ENCODE peak calls at places on chromosomes 4 and X, in nine cellular contexts. G is kidney epithelial cell, B is left lung, E is adrenal gland, D is fibroblast of mammary gland, O is upper lobe of left lung, I is HepG2, Z is choroid plexus epithelial cell, A is Peyer's patch. U is an unnamed sample.

GRCh38 chrX:126551725-126552312 is 795 bp downstream of the DCAF12L1 start:
- DNase-seq in G (no peak), D (no peak), I (no peak), Z (no peak), O (peak), B (no peak), A (no peak), E (no peak), U (no peak)

GRCh38 chrX:70129811-70130210 is 3.4 kb upstream of the IGBP1 start:
- DNase-seq in O (no peak), B (no peak), D (peak), E (no peak), Z (no peak), I (peak), A (no peak), G (no peak), U (peak)

GRCh38 chrX:3518870-3519269 is 172.4 kb upstream of the MXRA5 start:
- DNase-seq in D (peak), Z (peak), O (no peak), A (no peak), I (peak), E (peak), B (peak), G (no peak), U (peak)

GRCh38 chrX:66015152-66015827 is 24.6 kb downstream of the VSIG4 start:
- DNase-seq in E (no peak), A (no peak), G (no peak), D (no peak), I (no peak), O (no peak), B (peak), Z (no peak), U (no peak)

GRCh38 chr4:78788005-78788889 is 12.1 kb downstream of the BMP2K start:
- DNase-seq in A (no peak), B (no peak), E (no peak), G (no peak), I (no peak), Z (no peak), O (no peak), D (peak), U (no peak)

GRCh38 chr4:22410645-22411247 is 105.1 kb downstream of the ADGRA3 start:
- DNase-seq in G (no peak), E (no peak), B (no peak), Z (peak), O (no peak), I (peak), A (no peak), D (peak), U (peak)

GRCh38 chrX:131752493-131753198 is 208.8 kb downstream of the OR13H1 start:
- DNase-seq in G (no peak), Z (no peak), E (peak), D (peak), I (no peak), O (no peak), A (no peak), B (peak), U (no peak)

GRCh38 chr4:138741778-138742377 is 273.7 kb upstream of the NOCT start:
- DNase-seq in Z (no peak), G (no peak), D (no peak), E (no peak), B (no peak), I (no peak), A (no peak), O (no peak), U (no peak)

GRCh38 chr4:151276787-151277557 is at the start of gene PRSS48:
- DNase-seq in A (peak), Z (peak), D (peak), E (peak), B (peak), G (no peak), I (peak), O (no peak), U (peak)

GRCh38 chr4:61517144-61517543 is 317.0 kb downstream of the ADGRL3 start:
- DNase-seq in Z (no peak), O (peak), G (no peak), B (no peak), D (no peak), A (peak), E (no peak), I (peak), U (no peak)

GRCh38 chr4:155666701-155667537 is at the start of gene GUCY1A1:
- DNase-seq in Z (peak), I (no peak), E (peak), A (peak), G (no peak), D (no peak), O (peak), B (peak), U (no peak)

GRCh38 chr4:38764292-38764691 is 18.5 kb downstream of the TLR10 start:
- DNase-seq in Z (no peak), G (no peak), D (no peak), I (no peak), O (no peak), B (no peak), A (no peak), E (no peak), U (no peak)

GRCh38 chrX:34521563-34521962 is 135.5 kb downstream of the TMEM47 start:
- DNase-seq in Z (peak), E (no peak), D (peak), A (no peak), O (no peak), B (no peak), G (no peak), I (no peak), U (peak)

GRCh38 chr4:1398686-1399507 is 7.3 kb downstream of the NKX1-1 start:
- DNase-seq in E (no peak), A (no peak), Z (no peak), B (peak), O (peak), G (no peak), I (no peak), D (no peak), U (no peak)

GRCh38 chr4:147777456-147778091 is 45.7 kb downstream of the ARHGAP10 start:
- DNase-seq in Z (no peak), G (no peak), O (no peak), D (peak), I (no peak), B (no peak), A (no peak), E (no peak), U (peak)

GRCh38 chr4:185838104-185838452 is 26.1 kb upstream of the SORBS2 start:
- DNase-seq in G (no peak), B (no peak), I (no peak), Z (no peak), O (peak), D (no peak), A (no peak), E (no peak), U (no peak)
- H3K4me3 ChIP-seq in G (no peak), B (no peak), I (no peak), Z (no peak), O (no peak), D (no peak), A (no peak), E (no peak), U (no peak)

DNA sequence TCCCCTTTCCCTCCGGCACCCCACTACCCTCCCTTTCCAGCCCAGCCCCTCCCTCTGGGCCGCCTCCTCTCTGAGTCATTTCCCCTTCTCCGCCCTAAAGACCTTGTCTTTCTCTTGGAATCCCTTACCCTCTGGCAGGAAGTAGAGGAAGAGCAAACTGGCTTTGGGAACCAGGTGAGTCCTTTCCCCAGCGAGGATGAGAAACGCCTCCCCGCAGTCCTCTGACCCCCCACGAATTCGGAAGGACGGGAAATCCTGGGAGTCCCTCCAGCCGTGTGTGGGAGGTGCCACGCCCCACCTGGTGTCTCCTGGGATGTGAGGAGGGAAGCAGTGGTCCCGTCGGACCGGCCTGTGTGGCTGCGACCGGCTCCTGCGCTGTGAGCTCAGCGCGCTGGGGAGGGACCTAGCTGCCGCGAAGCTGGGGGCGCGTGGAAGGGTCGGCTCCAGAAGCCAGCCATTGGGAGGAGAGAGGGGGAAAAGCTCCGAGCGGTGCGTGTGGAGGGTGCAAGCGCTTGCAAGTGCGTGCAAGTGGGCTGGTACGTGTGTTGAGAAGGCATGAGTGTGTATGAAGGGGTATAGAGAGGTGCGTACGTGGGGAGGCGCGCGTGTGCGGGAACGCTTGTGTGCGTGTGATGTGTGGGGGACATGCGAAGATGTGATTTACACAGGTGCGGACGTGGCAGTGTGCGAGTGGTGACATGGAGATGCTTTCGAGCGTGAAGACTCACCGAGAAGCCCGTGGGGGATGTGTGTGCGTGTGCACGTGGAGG is 46.3 kb downstream of the TEX13B start:
- DNase-seq in B (no peak), E (peak), Z (peak), I (no peak), A (no peak), O (peak), G (no peak), D (peak), U (peak)
- H3K4me3 ChIP-seq in B (no peak), E (no peak), Z (peak), I (no peak), A (peak), O (no peak), G (peak), D (peak), U (peak)

DNA sequence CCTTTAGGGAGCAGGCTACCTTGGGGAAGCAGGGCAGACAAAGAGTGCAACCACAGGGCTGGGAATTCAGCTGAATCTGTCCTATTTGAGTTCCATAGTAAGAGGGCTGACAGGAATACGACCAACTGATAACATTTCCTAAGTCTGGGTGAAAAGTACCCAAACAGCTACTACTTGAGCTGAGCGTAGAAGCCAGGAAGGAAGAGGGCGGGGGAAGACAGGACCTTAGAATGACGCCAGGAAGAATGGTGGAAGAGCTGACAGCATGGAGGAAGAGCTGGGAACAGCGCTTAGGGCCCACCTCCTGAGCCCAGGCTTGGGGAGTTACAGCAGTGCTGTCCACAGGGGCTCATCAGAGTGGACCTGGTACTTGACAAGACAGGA is 14.4 kb downstream of the MECP2 start:
- DNase-seq in O (no peak), A (no peak), I (no peak), E (no peak), G (no peak), Z (no peak), D (no peak), B (no peak), U (no peak)
- H3K4me3 ChIP-seq in O (no peak), A (no peak), I (no peak), E (no peak), G (no peak), Z (no peak), D (no peak), B (no peak), U (no peak)

DNA sequence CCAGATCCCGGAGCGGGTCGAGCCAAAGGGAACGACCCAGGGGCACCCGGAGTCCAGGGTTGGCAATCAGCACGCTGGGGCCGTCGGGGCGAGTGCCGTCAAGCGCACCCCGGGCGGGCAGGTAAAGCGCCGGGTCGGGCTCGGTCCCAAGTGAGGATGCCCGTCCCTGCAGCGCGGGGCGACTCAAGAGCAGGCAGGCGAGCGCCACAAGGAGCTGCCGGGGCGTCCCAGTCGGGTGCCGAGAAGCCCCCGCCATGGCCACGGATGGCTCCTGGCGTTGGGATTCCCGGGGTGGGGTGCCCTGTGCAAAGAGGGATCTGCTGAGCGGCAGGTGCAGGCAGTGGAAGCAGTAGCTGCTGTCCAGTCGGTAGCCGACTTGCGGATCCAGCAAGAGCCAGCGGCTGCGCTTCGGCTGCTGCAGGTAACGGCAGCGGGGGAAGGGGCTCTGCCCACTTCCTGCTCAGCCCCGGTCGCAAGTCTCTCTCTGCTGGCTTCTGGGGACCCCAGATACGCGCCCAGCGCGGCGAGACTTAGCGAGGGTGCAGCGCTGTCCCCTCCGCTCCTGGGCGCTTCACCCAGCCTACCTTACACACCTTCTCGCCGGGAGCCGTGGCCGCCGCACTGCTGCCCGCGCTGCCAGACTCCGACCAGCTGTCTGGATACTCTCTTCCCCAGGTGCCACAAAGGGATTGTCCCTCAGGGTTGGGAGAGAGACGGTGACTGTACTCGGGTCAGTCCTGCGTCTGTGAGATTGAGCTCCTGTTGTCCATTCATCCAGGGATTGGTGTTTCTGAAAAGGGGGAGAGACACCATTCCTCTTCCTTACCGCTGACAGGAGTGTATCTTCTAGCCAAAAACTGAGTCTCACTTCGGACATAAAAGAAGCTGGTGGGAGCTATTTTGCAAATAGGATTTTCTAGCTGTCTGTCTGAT is at the start of gene FREM3:
- DNase-seq in I (no peak), Z (no peak), A (no peak), B (no peak), O (peak), D (no peak), E (peak), G (no peak), U (no peak)
- H3K4me3 ChIP-seq in I (no peak), Z (no peak), A (peak), B (peak), O (no peak), D (no peak), E (no peak), G (peak), U (no peak)

U was measured in bronchial epithelial cell.